ENCODE peak calls at places on chromosomes 13 and 19, in four cellular contexts. C is tibial artery, X is HFFc6, H is transverse colon. Z is an unnamed sample.

GRCh38 chr19:49407079-49407478 is 16.2 kb downstream of the PTH2 start:
- DNase-seq in C (no peak), X (no peak), H (no peak), Z (no peak)

GRCh38 chr13:78100481-78100880 is 181.8 kb upstream of the EDNRB start:
- DNase-seq in C (no peak), X (no peak), H (no peak), Z (no peak)

GRCh38 chr13:75258159-75258782 is 223.7 kb downstream of the TBC1D4 start:
- DNase-seq in C (no peak), X (peak; percentile 33), H (no peak), Z (no peak)

GRCh38 chr13:62537593-62537992 is 1121.9 kb upstream of the PCDH20 start:
- DNase-seq in C (no peak), X (no peak), H (no peak), Z (no peak)

GRCh38 chr13:114134944-114135610 is 2.7 kb upstream of the RASA3 start:
- DNase-seq in C (no peak), X (no peak), H (no peak), Z (peak; percentile 11)

GRCh38 chr13:33976965-33977364 is 159.0 kb downstream of the RFC3 start:
- DNase-seq in C (no peak), X (no peak), H (no peak), Z (no peak)

GRCh38 chr13:113582841-113583631 is 1.5 kb upstream of the TFDP1 start:
- DNase-seq in C (peak; percentile 17), X (no peak), H (peak; percentile 6), Z (peak; percentile 22)

GRCh38 chr19:58586131-58586765 is 13.1 kb upstream of the MZF1 start:
- DNase-seq in C (no peak), X (no peak), H (no peak), Z (no peak)

GRCh38 chr13:72726721-72727416 is 560 bp downstream of the MZT1 start:
- DNase-seq in C (peak; percentile 22), X (no peak), H (peak; percentile 63), Z (peak; percentile 83)

GRCh38 chr13:35768126-35768525 is 291.6 kb upstream of the MAB21L1 start:
- DNase-seq in C (no peak), X (no peak), H (no peak), Z (no peak)

GRCh38 chr13:20383058-20383457 is 142.6 kb downstream of the CRYL1 start:
- DNase-seq in C (no peak), X (no peak), H (no peak), Z (no peak)

GRCh38 chr19:11203194-11204075 is 6.1 kb upstream of the KANK2 start:
- DNase-seq in C (peak; percentile 87), X (peak; percentile 93), H (peak; percentile 67), Z (peak; percentile 71)

GRCh38 chr19:3061214-3062161 is 807 bp downstream of the TLE5 start:
- DNase-seq in C (no peak), X (no peak), H (peak; percentile 76), Z (peak; percentile 74)

GRCh38 chr13:112443191-112444000 is 67.2 kb downstream of the SPACA7 start:
- DNase-seq in C (no peak), X (no peak), H (no peak), Z (peak; percentile 24)

GRCh38 chr19:47430041-47430802 is 10.9 kb upstream of the MEIS3 start:
- DNase-seq in C (no peak), X (peak; percentile 52), H (peak; percentile 64), Z (peak; percentile 75)

GRCh38 chr19:28020631-28021315 is 1192.2 kb downstream of the UQCRFS1 start:
- DNase-seq in C (no peak), X (no peak), H (no peak), Z (no peak)

GRCh38 chr13:79287994-79288795 is 117.9 kb downstream of the RBM26 start:
- DNase-seq in C (no peak), X (no peak), H (no peak), Z (no peak)

GRCh38 chr13:113350938-113351335 is 13.0 kb downstream of the GRTP1 start:
- DNase-seq in C (no peak), X (no peak), H (no peak), Z (no peak)

GRCh38 chr13:107685876-107686275 is 529.5 kb downstream of the LIG4 start:
- DNase-seq in C (no peak), X (no peak), H (no peak), Z (no peak)

GRCh38 chr13:96072392-96072791 is 17.5 kb upstream of the HS6ST3 start:
- DNase-seq in C (no peak), X (no peak), H (no peak), Z (no peak)

GRCh38 chr19:3210347-3211017 is 14.0 kb upstream of the CELF5 start:
- DNase-seq in C (peak; percentile 40), X (peak; percentile 17), H (peak; percentile 72), Z (peak; percentile 76)

GRCh38 chr13:41465215-41465907 is 8.0 kb downstream of the RGCC start:
- DNase-seq in C (peak; percentile 64), X (peak; percentile 55), H (peak; percentile 70), Z (peak; percentile 65)

GRCh38 chr19:50358483-50359431 is 6.7 kb downstream of the NAPSA start:
- DNase-seq in C (no peak), X (no peak), H (peak; percentile 64), Z (peak; percentile 80)

GRCh38 chr19:38946229-38947010 is 15.7 kb downstream of the MRPS12 start:
- DNase-seq in C (no peak), X (no peak), H (no peak), Z (no peak)

GRCh38 chr13:80824231-80824630 is 483.3 kb upstream of the SPRY2 start:
- DNase-seq in C (no peak), X (no peak), H (no peak), Z (no peak)

GRCh38 chr13:92172191-92172590 is 773.8 kb downstream of the GPC5 start:
- DNase-seq in C (no peak), X (no peak), H (no peak), Z (no peak)

GRCh38 chr19:39052243-39052746 is 19.9 kb upstream of the FBXO27 start:
- DNase-seq in C (peak; percentile 33), X (no peak), H (peak; percentile 51), Z (peak; percentile 70)

GRCh38 chr19:45515081-45515624 is 7.9 kb downstream of the VASP start:
- DNase-seq in C (peak; percentile 68), X (no peak), H (peak; percentile 64), Z (peak; percentile 73)

GRCh38 chr19:18879579-18880373 is 16.2 kb downstream of the CERS1 start:
- DNase-seq in C (no peak), X (peak; percentile 22), H (peak; percentile 87), Z (peak; percentile 87)

GRCh38 chr19:30256510-30256850 is 115.7 kb upstream of the ZNF536 start:
- DNase-seq in C (no peak), X (no peak), H (no peak), Z (no peak)

GRCh38 chr19:40702337-40703012 is 12.0 kb upstream of the NUMBL start:
- DNase-seq in C (no peak), X (no peak), H (no peak), Z (peak; percentile 41)

GRCh38 chr13:101916108-101916757 is 463.8 kb downstream of the ITGBL1 start:
- DNase-seq in C (no peak), X (no peak), H (no peak), Z (no peak)

GRCh38 chr19:722553-723101 is 13.9 kb downstream of the PALM start:
- DNase-seq in C (no peak), X (no peak), H (no peak), Z (no peak)

DNA sequence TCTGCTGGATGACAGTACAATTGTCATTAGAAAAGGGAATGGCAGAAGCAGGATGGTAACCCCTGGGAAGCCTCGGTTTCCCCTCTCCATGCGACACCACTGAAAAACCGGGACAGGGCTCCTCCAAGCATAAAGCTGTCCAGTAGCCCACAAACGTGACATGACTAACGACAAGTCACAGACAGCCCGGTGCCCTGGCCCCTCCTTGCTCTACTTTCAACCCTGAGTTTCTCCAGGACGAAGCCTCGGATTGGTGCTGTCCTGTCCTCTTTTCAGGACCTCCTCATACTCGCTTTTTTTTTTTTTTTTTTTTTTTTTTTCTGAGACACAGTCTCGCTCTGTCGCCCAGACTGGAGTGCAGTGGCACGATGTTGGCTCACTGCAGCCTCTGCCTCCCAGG is 16.3 kb downstream of the DPP9 start:
- DNase-seq in C (no peak), X (no peak), H (no peak), Z (no peak)
- TF ChIP-seq CTCF in C (no peak), X (no peak), H (no peak), Z (no peak)

GRCh38 chr19:17725422-17726078 is 6.3 kb downstream of the MAP1S start:
- DNase-seq in C (no peak), X (no peak), H (no peak), Z (no peak)
- TF ChIP-seq CTCF in C (no peak), X (peak; percentile 63), H (peak; percentile 15), Z (no peak)

DNA sequence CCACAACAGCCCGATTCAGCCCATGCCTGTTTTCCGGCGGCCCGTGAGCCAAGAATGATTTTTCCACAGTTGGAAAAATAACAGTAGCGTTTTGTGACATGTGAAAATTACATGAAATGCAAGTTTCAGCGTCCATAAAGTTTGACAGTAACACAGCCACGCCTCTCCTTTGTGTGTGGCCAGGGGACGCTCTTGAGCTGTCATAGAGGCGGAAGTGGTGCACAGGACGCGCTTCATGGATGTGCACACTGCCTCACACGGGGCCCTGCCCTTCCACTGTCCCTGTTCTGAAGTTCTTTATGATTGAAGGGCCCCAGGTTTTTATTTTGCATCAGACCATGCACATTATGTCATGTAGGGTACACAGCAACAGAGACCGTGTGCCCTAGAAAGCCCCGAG is 12.4 kb upstream of the ELAVL1 start:
- DNase-seq in C (no peak), X (no peak), H (peak; percentile 51), Z (peak; percentile 69)
- TF ChIP-seq CTCF in C (no peak), X (no peak), H (peak; percentile 30), Z (no peak)

GRCh38 chr13:98143157-98143553 is 261 bp downstream of the FARP1 start:
- DNase-seq in C (peak; percentile 49), X (no peak), H (no peak), Z (no peak)

GRCh38 chr13:98143601-98144500 is 957 bp downstream of the FARP1 start:
- DNase-seq in C (peak; percentile 33), X (peak; percentile 23), H (peak; percentile 23), Z (no peak)

GRCh38 chr13:98141509-98141908 is 1.4 kb upstream of the FARP1 start:
- DNase-seq in C (no peak), X (no peak), H (no peak), Z (no peak)

GRCh38 chr13:98141938-98142426 is 912 bp upstream of the FARP1 start:
- DNase-seq in C (peak; percentile 22), X (no peak), H (peak; percentile 38), Z (peak; percentile 23)

DNA sequence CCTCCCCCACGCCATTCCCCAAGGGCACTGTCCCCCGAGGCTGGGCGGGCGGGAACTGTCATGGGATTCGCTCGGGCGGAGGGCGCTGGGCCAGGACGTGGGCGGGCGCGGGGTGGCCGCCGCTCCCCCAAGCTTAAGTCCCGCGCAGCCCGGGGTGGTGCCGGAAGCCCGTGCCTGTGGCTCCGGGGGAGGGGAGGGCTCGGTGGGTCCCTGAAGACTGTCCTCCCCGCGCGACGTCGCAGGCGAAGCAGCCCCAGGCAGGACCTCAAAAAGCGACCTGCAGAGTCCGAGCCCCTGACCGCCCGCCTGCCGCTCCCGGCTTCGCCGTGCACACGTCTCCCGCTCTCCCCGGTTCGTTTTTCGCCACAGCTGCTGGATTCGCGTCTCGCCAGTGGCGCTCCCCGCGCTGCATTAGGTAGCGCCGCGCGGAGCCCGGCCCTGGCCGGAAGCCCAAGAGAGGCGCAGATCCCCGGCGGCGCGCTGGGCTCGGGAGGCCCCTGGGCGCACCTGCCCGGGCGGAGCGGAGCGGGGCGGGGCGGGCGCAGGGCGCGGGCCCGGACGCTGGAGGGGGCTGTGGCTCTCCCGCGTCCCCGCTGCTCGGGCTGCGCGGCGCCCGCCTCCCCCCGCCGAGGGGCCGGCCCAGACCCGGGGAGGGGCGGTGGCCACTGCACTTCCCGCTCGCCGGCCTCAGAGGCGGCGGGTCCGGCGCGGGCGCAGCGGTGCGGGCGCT is at the start of gene FARP1:
- DNase-seq in C (peak; percentile 66), X (peak; percentile 41), H (peak; percentile 84), Z (peak; percentile 78)
- TF ChIP-seq CTCF in C (peak; percentile 17), X (peak; percentile 37), H (no peak), Z (peak; percentile 57)

Z was measured in mucosa of descending colon.